ENCODE peak calls at places on chromosomes 11 and 22, in seven cellular contexts. P, O, W, Y, K, A and N are unnamed samples.

GRCh38 chr11:10777393-10777793 is 26.3 kb downstream of the CTR9 start:
- DNase-seq in P (no peak), O (no peak), W (no peak), Y (no peak), K (no peak), A (no peak), N (no peak)

GRCh38 chr11:88292156-88292844 is 45.2 kb downstream of the CTSC start:
- DNase-seq in P (peak; percentile 2), O (no peak), W (no peak), Y (no peak), K (no peak), A (no peak), N (no peak)

GRCh38 chr11:12159351-12160099 is 49.1 kb downstream of the MICAL2 start:
- DNase-seq in P (no peak), O (peak; percentile 43), W (no peak), Y (no peak), K (no peak), A (peak; percentile 69), N (no peak)

GRCh38 chr11:88680806-88681205 is 343.3 kb upstream of the CTSC start:
- DNase-seq in P (peak; percentile 7), O (no peak), W (no peak), Y (no peak), K (no peak), A (no peak), N (no peak)

GRCh38 chr11:103870821-103871309 is 165.6 kb upstream of the DDI1 start:
- DNase-seq in P (no peak), O (peak; percentile 45), W (peak; percentile 87), Y (peak; percentile 85), K (peak; percentile 57), A (no peak), N (peak; percentile 73)

GRCh38 chr11:100208207-100208606 is 478.9 kb upstream of the ARHGAP42 start:
- DNase-seq in P (no peak), O (no peak), W (no peak), Y (no peak), K (no peak), A (no peak), N (no peak)

GRCh38 chr11:17954395-17955252 is 58.2 kb downstream of the SERGEF start:
- DNase-seq in P (no peak), O (no peak), W (no peak), Y (no peak), K (no peak), A (no peak), N (no peak)

GRCh38 chr11:102530558-102530957 is at the start of gene MMP7:
- DNase-seq in P (no peak), O (peak; percentile 43), W (no peak), Y (no peak), K (no peak), A (peak; percentile 46), N (no peak)

GRCh38 chr11:79506734-79507344 is 66.0 kb upstream of the TENM4 start:
- DNase-seq in P (no peak), O (no peak), W (no peak), Y (no peak), K (no peak), A (no peak), N (no peak)

GRCh38 chr11:61598886-61599868 is 18.3 kb upstream of the SYT7 start:
- DNase-seq in P (no peak), O (peak; percentile 52), W (no peak), Y (no peak), K (no peak), A (no peak), N (no peak)

GRCh38 chr11:6991227-6991626 is 28.9 kb downstream of the ZNF214 start:
- DNase-seq in P (no peak), O (no peak), W (no peak), Y (no peak), K (no peak), A (no peak), N (no peak)

GRCh38 chr11:130653838-130654601 is 205.6 kb downstream of the ADAMTS15 start:
- DNase-seq in P (no peak), O (peak; percentile 77), W (peak; percentile 91), Y (peak; percentile 88), K (peak; percentile 84), A (no peak), N (peak; percentile 94)

GRCh38 chr11:104967493-104968364 is 645 bp downstream of the CASP4 start:
- DNase-seq in P (no peak), O (no peak), W (no peak), Y (no peak), K (no peak), A (peak; percentile 1), N (no peak)

GRCh38 chr11:10496296-10496936 is 41.4 kb downstream of the AMPD3 start:
- DNase-seq in P (no peak), O (no peak), W (no peak), Y (no peak), K (no peak), A (no peak), N (no peak)

DNA sequence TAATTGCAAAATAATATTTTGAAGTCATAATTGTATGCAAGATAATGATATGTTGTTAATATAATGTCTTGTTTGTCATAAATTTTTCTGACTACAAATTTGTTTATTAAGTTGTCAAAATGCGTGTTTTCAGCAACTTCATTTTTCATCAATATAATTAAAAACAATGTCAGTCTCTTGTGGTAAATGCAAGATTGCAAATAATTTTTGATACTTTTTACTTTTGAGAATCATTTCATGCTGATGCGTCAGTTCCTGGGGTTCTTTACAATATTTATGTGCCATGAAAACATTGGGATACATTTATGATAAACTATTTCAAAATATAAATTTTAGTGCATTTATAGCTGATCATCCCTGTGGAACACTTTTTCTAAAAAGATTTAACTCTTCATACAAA is 1504.8 kb downstream of the BRD1 start:
- DNase-seq in P (no peak), O (no peak), W (no peak), Y (no peak), K (no peak), A (no peak), N (no peak)
- H3K4me1 ChIP-seq in P (no peaks in the 10 kb centered on the region), O (no peaks in the 10 kb centered on the region), W (no peaks in the 10 kb centered on the region), Y (no peaks in the 10 kb centered on the region), K (no peaks in the 10 kb centered on the region), A (no peaks in the 10 kb centered on the region), N (no peaks in the 10 kb centered on the region)

DNA sequence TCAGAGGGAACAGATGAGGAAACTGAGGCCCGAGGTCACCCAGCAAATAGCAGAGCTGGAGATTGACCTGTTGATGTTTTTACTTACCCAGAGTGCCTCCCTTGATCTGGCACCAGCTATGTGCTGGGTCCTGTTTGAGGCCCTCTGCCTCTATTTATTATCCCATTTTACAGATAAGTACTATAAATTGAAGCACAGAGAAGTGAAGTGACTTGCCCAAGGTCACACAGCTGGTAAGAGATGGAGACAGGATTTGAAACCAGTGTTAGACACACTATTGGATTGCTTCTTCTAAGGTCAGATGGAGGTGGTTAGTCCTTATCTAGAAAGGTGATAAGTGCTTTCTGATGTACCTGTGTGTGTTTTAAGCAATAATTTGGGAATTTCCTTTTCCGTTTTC is 13.5 kb downstream of the SGSM1 start:
- DNase-seq in P (no peak), O (no peak), W (no peak), Y (no peak), K (no peak), A (no peak), N (no peak)
- H3K27ac ChIP-seq in P (no peak overlapping the region), O (no peak overlapping the region), W (no peak overlapping the region), Y (no peak overlapping the region), K (no peak overlapping the region), A (no peak overlapping the region), N (peak overlapping the region; percentile 69)

GRCh38 chr11:831951-832528 is 712 bp upstream of the CD151 start:
- DNase-seq in P (no peak), O (no peak), W (no peak), Y (no peak), K (no peak), A (no peak), N (no peak)
- H3K4me1 ChIP-seq in P (peaks cover 27% of the 10 kb centered on the region), O (peaks cover 51% of the 10 kb centered on the region), W (peaks cover 83% of the 10 kb centered on the region), Y (no peaks in the 10 kb centered on the region), K (peaks cover 79% of the 10 kb centered on the region), A (peaks cover 54% of the 10 kb centered on the region), N (peaks cover 22% of the 10 kb centered on the region)

DNA sequence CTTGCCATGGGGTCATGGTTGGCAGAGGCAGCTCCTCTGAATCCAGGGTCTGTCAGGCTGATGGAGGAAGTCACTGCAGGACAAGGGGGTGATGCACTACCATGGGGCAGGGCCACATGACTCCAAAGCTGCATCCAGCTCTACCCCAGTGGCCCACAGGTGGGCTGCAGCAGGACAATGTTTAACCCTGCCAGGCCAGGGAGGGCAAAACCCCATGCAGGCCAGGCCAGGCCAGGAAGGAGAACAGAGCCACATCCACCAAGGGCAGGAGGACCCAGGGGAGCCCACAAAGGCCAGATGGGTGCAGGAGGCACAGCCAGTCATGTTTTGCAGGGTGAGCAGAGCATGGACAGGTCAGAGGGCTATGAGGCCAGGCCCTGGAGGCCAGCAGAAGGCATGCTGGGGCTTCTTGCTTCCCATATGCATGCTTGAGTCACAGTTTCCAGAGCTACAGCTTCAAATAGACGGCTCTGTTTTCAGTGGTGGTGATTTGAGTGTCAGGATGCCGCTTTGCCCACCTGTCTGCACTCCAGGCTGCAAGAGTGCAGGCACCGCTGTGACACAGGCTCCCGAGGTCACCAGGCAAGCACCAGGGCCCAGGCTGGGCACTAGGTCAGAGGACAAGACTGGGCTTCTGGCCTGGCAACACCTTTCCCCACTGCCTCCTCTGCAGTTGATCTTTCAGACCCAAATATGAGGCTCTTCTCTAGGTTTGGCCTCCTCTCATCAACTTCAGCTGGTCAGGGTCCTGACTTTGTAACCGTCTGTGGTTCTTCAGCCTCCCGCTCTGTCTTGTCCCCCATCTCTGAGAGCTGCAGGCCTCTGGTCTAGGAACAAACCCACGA is 22.9 kb downstream of the RSPH14 start:
- DNase-seq in P (no peak), O (no peak), W (no peak), Y (no peak), K (no peak), A (no peak), N (no peak)
- H3K27ac ChIP-seq in P (no peak overlapping the region), O (no peak overlapping the region), W (no peak overlapping the region), Y (no peak overlapping the region), K (no peak overlapping the region), A (no peak overlapping the region), N (no peak overlapping the region)

GRCh38 chr11:95144313-95145235 is 54.9 kb downstream of the ENDOD1 start:
- DNase-seq in P (no peak), O (no peak), W (no peak), Y (no peak), K (no peak), A (no peak), N (no peak)

GRCh38 chr11:95140397-95141030 is 50.9 kb downstream of the ENDOD1 start:
- DNase-seq in P (no peak), O (no peak), W (no peak), Y (no peak), K (no peak), A (no peak), N (no peak)

GRCh38 chr11:95145430-95146063 is 55.9 kb downstream of the ENDOD1 start:
- DNase-seq in P (no peak), O (no peak), W (no peak), Y (no peak), K (no peak), A (no peak), N (no peak)

GRCh38 chr11:95142431-95142830 is 52.8 kb downstream of the ENDOD1 start:
- DNase-seq in P (no peak), O (no peak), W (no peak), Y (no peak), K (no peak), A (no peak), N (no peak)

DNA sequence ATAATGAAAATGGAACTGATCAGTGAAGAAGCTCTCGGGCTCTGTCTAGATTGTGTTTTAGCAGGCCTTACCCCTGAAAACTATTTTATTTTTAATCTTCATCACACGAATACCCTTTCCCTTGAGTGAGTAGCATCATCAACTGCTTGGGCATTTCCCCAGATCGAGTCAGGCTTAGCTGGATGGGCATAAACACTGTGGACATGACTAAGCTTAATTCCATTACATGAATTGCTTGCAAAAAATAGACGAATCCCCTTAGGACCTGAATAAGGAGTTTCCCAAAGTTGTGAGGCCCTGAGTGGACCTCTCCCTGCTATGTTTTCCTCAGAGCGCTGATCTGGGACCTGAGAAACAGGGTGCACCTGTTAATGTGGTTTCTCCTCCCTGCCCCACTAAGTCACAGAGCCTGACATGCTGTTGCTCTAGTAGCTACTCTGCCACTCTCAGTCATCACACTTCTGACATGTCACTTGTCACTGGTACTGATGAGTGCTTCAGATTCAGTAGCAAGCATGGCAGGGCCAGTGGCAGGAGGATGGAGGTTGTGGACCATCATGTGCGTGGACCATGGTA is 53.5 kb downstream of the ENDOD1 start:
- DNase-seq in P (no peak), O (no peak), W (no peak), Y (no peak), K (no peak), A (no peak), N (no peak)
- H3K4me1 ChIP-seq in P (peaks cover 15% of the 10 kb centered on the region), O (no peaks in the 10 kb centered on the region), W (peaks cover 15% of the 10 kb centered on the region), Y (peaks cover 2% of the 10 kb centered on the region), K (peaks cover 10% of the 10 kb centered on the region), A (peaks cover 10% of the 10 kb centered on the region), N (no peaks in the 10 kb centered on the region)